ENCODE peak calls at places on chromosomes 16 and 17, in five cellular contexts. X, Q, Z, R and C are unnamed samples.

GRCh38 chr16:87678618-87679017 is 76.3 kb downstream of the JPH3 start:
- DNase-seq in R (no peak), X (no peak), Q (no peak), Z (no peak), C (no peak)

GRCh38 chr16:80437707-80438106 is 103.1 kb upstream of the DYNLRB2 start:
- DNase-seq in R (no peak), Z (no peak), X (no peak), Q (no peak), C (no peak)

GRCh38 chr16:54748611-54749190 is 182.0 kb upstream of the IRX5 start:
- DNase-seq in Z (no peak), Q (no peak), X (no peak), R (no peak), C (no peak)

GRCh38 chr17:28612936-28613872 is 781 bp downstream of the RSKR start:
- DNase-seq in Z (peak; percentile 58), X (no peak), R (peak; percentile 22), Q (no peak), C (peak; percentile 31)

GRCh38 chr17:35117984-35118383 is 1.7 kb downstream of the RAD51D start:
- DNase-seq in X (no peak), R (peak; percentile 23), Q (no peak), Z (no peak), C (no peak)

GRCh38 chr17:21376835-21377690 is 906 bp downstream of the KCNJ12 start:
- DNase-seq in R (peak; percentile 8), Q (no peak), X (peak; percentile 51), Z (peak; percentile 71), C (no peak)

GRCh38 chr16:67892375-67892774 is 679 bp upstream of the PSKH1 start:
- DNase-seq in X (no peak), Z (no peak), R (no peak), Q (no peak), C (no peak)

GRCh38 chr16:8194795-8195194 is 395.5 kb downstream of the TMEM114 start:
- DNase-seq in Q (no peak), X (no peak), Z (no peak), R (no peak), C (no peak)

GRCh38 chr17:44262654-44263225 is 5.2 kb downstream of the SLC4A1 start:
- DNase-seq in Q (no peak), X (no peak), Z (no peak), R (no peak), C (no peak)

GRCh38 chr16:81730090-81731051 is 48.7 kb upstream of the PLCG2 start:
- DNase-seq in R (peak; percentile 72), Q (peak; percentile 89), Z (peak; percentile 90), X (peak; percentile 94), C (peak; percentile 93)

GRCh38 chr16:80317132-80318098 is 223.4 kb upstream of the DYNLRB2 start:
- DNase-seq in Q (no peak), R (peak; percentile 20), Z (peak; percentile 92), X (no peak), C (no peak)

GRCh38 chr16:1506494-1507213 is 13.5 kb downstream of the TELO2 start:
- DNase-seq in Q (no peak), R (no peak), Z (no peak), X (no peak), C (no peak)

GRCh38 chr16:53518550-53519416 is 15.8 kb upstream of the AKTIP start:
- DNase-seq in X (no peak), Q (no peak), R (peak; percentile 54), Z (no peak), C (no peak)

GRCh38 chr17:81314410-81315169 is 19.5 kb upstream of the SLC38A10 start:
- DNase-seq in X (peak; percentile 78), R (no peak), Z (no peak), Q (no peak), C (no peak)

GRCh38 chr16:83561876-83562275 is 245.9 kb upstream of the HSBP1 start:
- DNase-seq in R (peak; percentile 40), Q (no peak), Z (peak; percentile 76), X (no peak), C (peak; percentile 10)

GRCh38 chr17:2253768-2254406 is 49.7 kb downstream of the SMG6 start:
- DNase-seq in X (no peak), Z (no peak), R (no peak), Q (no peak), C (no peak)

GRCh38 chr16:12573730-12574383 is 229.8 kb downstream of the CPPED1 start:
- DNase-seq in X (no peak), R (no peak), Q (peak; percentile 62), Z (peak; percentile 55), C (peak; percentile 49)

GRCh38 chr17:17667947-17668346 is 13.3 kb upstream of the RAI1 start:
- DNase-seq in Q (no peak), Z (no peak), R (no peak), X (no peak), C (no peak)

GRCh38 chr16:28984619-28985135 is at the start of gene LAT:
- DNase-seq in Z (no peak), R (no peak), Q (no peak), X (no peak), C (no peak)

GRCh38 chr16:86033016-86033474 is 134.1 kb downstream of the IRF8 start:
- DNase-seq in X (peak; percentile 33), Q (no peak), R (no peak), Z (no peak), C (no peak)

GRCh38 chr17:30095507-30096244 is 20.9 kb upstream of the NSRP1 start:
- DNase-seq in X (no peak), R (peak; percentile 82), Q (no peak), Z (peak; percentile 67), C (no peak)

GRCh38 chr16:6687593-6687992 is 645.1 kb upstream of the RBFOX1 start:
- DNase-seq in Z (no peak), R (no peak), X (no peak), Q (no peak), C (no peak)

GRCh38 chr16:6692874-6693273 is 639.8 kb upstream of the RBFOX1 start:
- DNase-seq in X (no peak), Z (no peak), Q (no peak), R (no peak), C (no peak)

GRCh38 chr16:6689643-6690042 is 643.0 kb upstream of the RBFOX1 start:
- DNase-seq in Z (no peak), Q (no peak), R (no peak), X (no peak), C (no peak)

GRCh38 chr16:6694636-6695035 is 638.0 kb upstream of the RBFOX1 start:
- DNase-seq in R (no peak), X (no peak), Z (no peak), Q (no peak), C (no peak)

GRCh38 chr16:6690741-6691140 is 641.9 kb upstream of the RBFOX1 start:
- DNase-seq in Q (no peak), R (no peak), X (no peak), Z (no peak), C (no peak)
- TF ChIP-seq CTCF in Q (no peak), R (no peak), X (no peak), Z (no peak), C (no peak)

GRCh38 chr17:77266891-77267341 is 126.1 kb downstream of the SEC14L1 start:
- DNase-seq in Q (no peak), X (no peak), R (peak; percentile 23), Z (no peak), C (no peak)
- TF ChIP-seq CTCF in Q (no peak), X (no peak), R (peak; percentile 35), Z (peak; percentile 42), C (no peak)

GRCh38 chr17:5438716-5439445 is at the start of gene C1QBP:
- DNase-seq in Q (peak; percentile 94), X (peak; percentile 96), R (peak; percentile 89), Z (peak; percentile 94), C (peak; percentile 95)

GRCh38 chr17:5434984-5435383 is 4.0 kb downstream of the C1QBP start:
- DNase-seq in R (no peak), Z (no peak), Q (no peak), X (no peak), C (no peak)

GRCh38 chr17:5437721-5438317 is 1.1 kb downstream of the C1QBP start:
- DNase-seq in Z (no peak), R (peak; percentile 37), Q (no peak), X (no peak), C (no peak)

GRCh38 chr17:5443728-5444127 is 4.8 kb upstream of the C1QBP start:
- DNase-seq in R (no peak), Q (no peak), X (no peak), Z (no peak), C (no peak)

GRCh38 chr17:5439446-5439764 is 450 bp upstream of the C1QBP start:
- DNase-seq in Q (no peak), X (no peak), R (no peak), Z (no peak), C (no peak)
- TF ChIP-seq CTCF in Q (peak; percentile 48), X (no peak), R (no peak), Z (peak; percentile 17), C (no peak)

DNA sequence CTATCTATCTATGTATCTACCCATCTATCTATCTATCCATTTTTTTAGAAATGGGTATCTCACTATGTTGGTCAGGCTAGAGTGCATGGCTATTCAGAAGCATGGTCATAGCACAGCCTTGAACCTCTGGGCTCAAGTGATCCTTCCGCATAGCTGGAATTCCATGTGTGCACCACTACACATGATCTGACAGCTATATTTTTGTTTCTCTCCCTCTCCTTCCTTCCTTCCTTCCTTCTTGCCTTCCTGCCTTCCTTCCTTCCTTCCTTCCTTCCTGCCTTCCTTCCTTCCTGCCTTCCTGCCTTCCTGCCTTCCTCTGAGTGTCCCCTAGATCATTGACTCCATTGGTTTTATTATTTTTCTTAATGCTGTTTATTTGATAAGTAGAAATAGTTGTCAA is 108.1 kb downstream of the HS3ST4 start:
- DNase-seq in X (no peak), Q (no peak), R (no peak), Z (no peak), C (no peak)
- TF ChIP-seq CTCF in X (no peak), Q (no peak), R (no peak), Z (no peak), C (no peak)

GRCh38 chr17:9529033-9529748 is 46.4 kb downstream of the STX8 start:
- DNase-seq in Z (no peak), X (no peak), R (peak; percentile 56), Q (no peak), C (no peak)
- TF ChIP-seq CTCF in Z (peak; percentile 64), X (no peak), R (peak; percentile 74), Q (peak; percentile 17), C (peak; percentile 59)

DNA sequence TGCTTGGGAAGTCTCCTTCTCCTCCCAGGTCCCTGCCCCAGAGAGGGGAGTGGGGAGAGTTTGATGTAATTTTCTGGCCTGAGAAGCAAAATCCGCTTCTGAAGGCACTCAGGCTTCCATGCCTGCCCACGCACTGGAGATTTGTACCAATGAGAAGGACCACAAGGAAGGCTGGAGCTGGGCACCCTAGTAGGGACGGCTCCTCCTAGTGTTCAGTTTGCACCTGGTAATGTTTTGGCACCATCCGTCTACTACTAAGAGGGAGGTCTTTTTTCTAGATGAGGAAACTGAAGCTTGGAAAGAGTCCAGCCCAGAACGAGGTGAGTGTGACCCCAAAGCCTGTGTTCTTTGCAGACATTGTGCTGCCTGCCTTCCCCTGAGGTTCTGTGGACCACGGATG is 83.6 kb upstream of the NLRP1 start:
- DNase-seq in R (no peak), Q (no peak), Z (no peak), X (no peak), C (no peak)
- TF ChIP-seq CTCF in R (no peak), Q (peak; percentile 6), Z (no peak), X (no peak), C (peak; percentile 19)